ENCODE peak calls at places on chromosome 21, in nine cellular contexts. K, R, G, F, P, L, X, J and T are unnamed samples.

GRCh38 chr21:25999935-26000582 is 170.5 kb downstream of the APP start:
- DNase-seq in X (no peak), F (no peak), J (no peak), R (no peak), P (peak; percentile 3), G (no peak), L (no peak), K (no peak), T (no peak)

GRCh38 chr21:41241341-41241740 is 73.4 kb downstream of the BACE2 start:
- DNase-seq in X (no peak), F (no peak), G (no peak), L (no peak), K (no peak), J (no peak), P (no peak), R (no peak), T (no peak)

GRCh38 chr21:38319781-38320180 is 63.0 kb downstream of the KCNJ15 start:
- DNase-seq in K (no peak), J (no peak), P (no peak), G (no peak), R (no peak), L (no peak), F (peak; percentile 85), X (peak; percentile 89), T (no peak)

GRCh38 chr21:27036736-27037301 is 69.9 kb upstream of the ADAMTS5 start:
- DNase-seq in G (no peak), F (no peak), L (no peak), R (no peak), J (no peak), K (no peak), P (no peak), X (no peak), T (no peak)

GRCh38 chr21:40043423-40043822 is 176.2 kb downstream of the PCP4 start:
- DNase-seq in P (no peak), G (no peak), L (no peak), J (no peak), X (no peak), K (no peak), R (no peak), F (no peak), T (no peak)

GRCh38 chr21:35014302-35015044 is 34.6 kb downstream of the RUNX1 start:
- DNase-seq in R (no peak), F (no peak), G (no peak), J (no peak), L (no peak), X (no peak), P (no peak), K (no peak), T (no peak)

GRCh38 chr21:43611598-43612369 is 47.5 kb downstream of the HSF2BP start:
- DNase-seq in R (no peak), J (no peak), L (peak; percentile 46), P (no peak), G (no peak), X (peak; percentile 71), F (peak; percentile 38), K (peak; percentile 73), T (peak; percentile 78)

GRCh38 chr21:45403825-45404725 is 890 bp upstream of the COL18A1 start:
- DNase-seq in X (peak; percentile 69), F (peak; percentile 58), J (no peak), K (peak; percentile 48), G (no peak), R (no peak), L (no peak), P (no peak), T (no peak)

GRCh38 chr21:25496825-25497482 is 110.3 kb downstream of the MRPL39 start:
- DNase-seq in X (peak; percentile 92), F (peak; percentile 51), P (no peak), K (no peak), J (no peak), L (no peak), R (no peak), G (no peak), T (no peak)

GRCh38 chr21:44970766-44971671 is 31.2 kb downstream of the SLX9 start:
- DNase-seq in J (no peak), X (no peak), K (no peak), G (no peak), F (no peak), L (no peak), P (no peak), R (no peak), T (no peak)

GRCh38 chr21:23936224-23936623 is 1671.1 kb downstream of the MRPL39 start:
- DNase-seq in R (peak; percentile 3), F (no peak), K (peak; percentile 27), P (no peak), J (no peak), L (no peak), X (no peak), G (no peak), T (peak; percentile 57)

GRCh38 chr21:16573581-16573980 is 843.8 kb downstream of the USP25 start:
- DNase-seq in J (no peak), K (no peak), P (no peak), L (no peak), G (no peak), F (peak; percentile 69), R (no peak), X (peak; percentile 41), T (no peak)